ENCODE peak calls at places on chromosomes 1 and 21, in four cellular contexts. O is IMR-90, E is H9, K is mesenchymal stem cell. Z is an unnamed sample.

GRCh38 chr1:226737819-226738420 is 1.2 kb downstream of the ITPKB start:
- DNase-seq in E (peak; percentile 58), O (peak; percentile 43), K (peak; percentile 75), Z (peak; percentile 72)

GRCh38 chr1:234608026-234608719 is 1.8 kb downstream of the IRF2BP2 start:
- DNase-seq in E (peak; percentile 51), O (peak; percentile 96), K (peak; percentile 95), Z (peak; percentile 86)

GRCh38 chr1:181640959-181641358 is 157.6 kb downstream of the CACNA1E start:
- DNase-seq in K (no peak), E (no peak), O (no peak), Z (no peak)

GRCh38 chr1:40305871-40306270 is 11.2 kb downstream of the COL9A2 start:
- DNase-seq in O (no peak), K (no peak), E (no peak), Z (no peak)

GRCh38 chr1:160135051-160135592 is 16.3 kb upstream of the ATP1A4 start:
- DNase-seq in E (no peak), K (no peak), O (no peak), Z (no peak)

GRCh38 chr1:229341811-229342304 is 989 bp downstream of the CCSAP start:
- DNase-seq in O (peak; percentile 24), K (peak; percentile 54), E (no peak), Z (peak; percentile 49)

GRCh38 chr1:230901711-230902110 is 33.4 kb upstream of the C1orf198 start:
- DNase-seq in K (no peak), E (no peak), O (no peak), Z (no peak)

GRCh38 chr21:31479714-31480113 is 135.7 kb upstream of the TIAM1 start:
- DNase-seq in K (no peak), O (no peak), E (no peak), Z (no peak)

GRCh38 chr1:160963521-160963920 is 8.9 kb upstream of the ITLN2 start:
- DNase-seq in E (no peak), K (no peak), O (no peak), Z (no peak)

GRCh38 chr1:234719454-234720258 is 109.7 kb upstream of the IRF2BP2 start:
- DNase-seq in K (no peak), O (no peak), E (peak; percentile 17), Z (no peak)

GRCh38 chr1:89908993-89909436 is 85.9 kb upstream of the ZNF326 start:
- DNase-seq in E (no peak), K (peak; percentile 92), O (peak; percentile 79), Z (no peak)

GRCh38 chr21:34255073-34255472 is 108.7 kb upstream of the KCNE2 start:
- DNase-seq in O (no peak), E (no peak), K (no peak), Z (no peak)

GRCh38 chr1:205542367-205542766 is 37.9 kb downstream of the CDK18 start:
- DNase-seq in O (no peak), E (no peak), K (no peak), Z (no peak)

GRCh38 chr1:110208916-110209650 is 1.0 kb upstream of the KCNC4 start:
- DNase-seq in E (no peak), O (no peak), K (no peak), Z (peak; percentile 57)

GRCh38 chr1:200988693-200989092 is 34.8 kb downstream of the KIF21B start:
- DNase-seq in K (no peak), E (no peak), O (no peak), Z (no peak)

GRCh38 chr1:67535474-67535873 is 105.3 kb upstream of the SERBP1 start:
- DNase-seq in E (peak; percentile 77), K (peak; percentile 76), O (peak; percentile 87), Z (peak; percentile 73)

GRCh38 chr1:94156226-94156625 is 35.3 kb upstream of the ABCA4 start:
- DNase-seq in O (peak; percentile 31), K (no peak), E (no peak), Z (no peak)

GRCh38 chr1:180098242-180098995 is 56.2 kb upstream of the QSOX1 start:
- DNase-seq in K (peak; percentile 95), O (peak; percentile 95), E (no peak), Z (peak; percentile 24)

GRCh38 chr1:52862666-52863458 is 20.3 kb downstream of the ZYG11A start:
- DNase-seq in E (no peak), K (no peak), O (no peak), Z (no peak)

GRCh38 chr1:25679170-25679569 is 62.6 kb downstream of the MAN1C1 start:
- DNase-seq in E (no peak), K (no peak), O (no peak), Z (no peak)

GRCh38 chr1:206685256-206685748 is 597 bp downstream of the MAPKAPK2 start:
- DNase-seq in E (no peak), K (peak; percentile 49), O (peak; percentile 53), Z (no peak)

GRCh38 chr1:5976231-5976630 is 16.0 kb downstream of the NPHP4 start:
- DNase-seq in O (no peak), E (peak; percentile 18), K (no peak), Z (no peak)

GRCh38 chr1:180498594-180498993 is 3.8 kb downstream of the ACBD6 start:
- DNase-seq in K (no peak), O (no peak), E (no peak), Z (peak; percentile 14)

GRCh38 chr1:42359466-42359865 is 21.1 kb upstream of the RIMKLA start:
- DNase-seq in K (no peak), O (no peak), E (no peak), Z (peak; percentile 52)

GRCh38 chr1:185645201-185645640 is 89.0 kb upstream of the HMCN1 start:
- DNase-seq in O (no peak), K (peak; percentile 26), E (no peak), Z (peak; percentile 94)

GRCh38 chr1:165564561-165564960 is 20.8 kb downstream of the LRRC52 start:
- DNase-seq in E (no peak), K (no peak), O (no peak), Z (no peak)

GRCh38 chr1:63691672-63692425 is 82.0 kb upstream of the ROR1 start:
- DNase-seq in E (peak; percentile 58), O (peak; percentile 94), K (peak; percentile 91), Z (peak; percentile 88)

GRCh38 chr1:84385347-84385746 is 12.9 kb upstream of the DNASE2B start:
- DNase-seq in K (no peak), E (no peak), O (no peak), Z (no peak)

GRCh38 chr21:27268290-27268689 is 301.4 kb upstream of the ADAMTS5 start:
- DNase-seq in E (no peak), O (peak; percentile 57), K (no peak), Z (no peak)

GRCh38 chr21:39000496-39000895 is 182.8 kb downstream of the PSMG1 start:
- DNase-seq in K (peak; percentile 18), E (no peak), O (peak; percentile 46), Z (no peak)

GRCh38 chr1:36380003-36380631 is 5.6 kb downstream of the STK40 start:
- DNase-seq in K (no peak), O (no peak), E (no peak), Z (peak; percentile 51)

GRCh38 chr1:206635983-206636354 is 633 bp downstream of the DYRK3 start:
- DNase-seq in K (no peak), O (no peak), E (no peak), Z (no peak)

DNA sequence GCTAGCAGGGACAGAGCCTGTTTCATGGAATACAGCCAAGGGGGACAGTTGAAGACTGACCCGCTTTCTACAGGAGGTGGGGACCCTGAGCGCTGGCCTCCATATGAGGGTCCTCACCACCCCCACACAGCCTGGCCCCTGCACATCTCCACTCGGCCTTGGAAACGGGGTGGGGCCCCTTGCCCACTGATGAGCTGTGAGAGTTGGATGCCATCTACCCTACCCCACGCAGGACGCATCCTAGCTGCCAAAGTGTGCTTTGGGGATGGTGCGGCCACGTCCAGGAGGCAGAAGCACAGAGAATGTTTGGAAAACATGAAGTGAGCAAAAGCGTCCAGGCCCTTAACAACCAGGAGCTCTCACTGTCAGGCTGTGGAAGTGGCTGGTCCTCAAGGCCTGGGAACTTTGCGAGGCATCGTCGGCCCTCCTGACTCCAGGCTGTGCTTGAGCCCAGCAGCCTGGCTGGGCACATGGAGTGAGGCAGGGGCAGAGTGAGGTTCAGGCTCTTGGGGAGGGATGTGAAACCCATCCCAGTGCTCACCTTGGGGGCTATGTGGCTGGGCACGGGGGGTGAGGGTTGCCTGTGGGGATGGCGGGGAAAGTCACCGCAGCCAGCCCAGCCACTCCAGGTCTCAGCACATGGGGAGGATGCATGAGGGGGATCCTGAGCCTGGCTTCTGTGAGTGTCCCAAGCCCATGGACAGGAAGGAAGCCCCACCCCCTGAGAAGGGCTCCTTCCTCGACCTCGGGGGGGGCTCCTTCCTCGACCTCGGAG is 14.8 kb downstream of the ACTRT2 start:
- DNase-seq in E (no peak), K (no peak), O (no peak), Z (no peak)
- H2BK15ac ChIP-seq in E (no peak overlapping the region), K (no peak overlapping the region), O (no peak overlapping the region), Z (no peak overlapping the region)

GRCh38 chr21:45420061-45420521 is 15.1 kb downstream of the COL18A1 start:
- DNase-seq in O (no peak), E (no peak), K (no peak), Z (no peak)
- H3K4ac ChIP-seq in O (no peak overlapping the region), E (no peak overlapping the region), K (no peak overlapping the region), Z (no peak overlapping the region)

DNA sequence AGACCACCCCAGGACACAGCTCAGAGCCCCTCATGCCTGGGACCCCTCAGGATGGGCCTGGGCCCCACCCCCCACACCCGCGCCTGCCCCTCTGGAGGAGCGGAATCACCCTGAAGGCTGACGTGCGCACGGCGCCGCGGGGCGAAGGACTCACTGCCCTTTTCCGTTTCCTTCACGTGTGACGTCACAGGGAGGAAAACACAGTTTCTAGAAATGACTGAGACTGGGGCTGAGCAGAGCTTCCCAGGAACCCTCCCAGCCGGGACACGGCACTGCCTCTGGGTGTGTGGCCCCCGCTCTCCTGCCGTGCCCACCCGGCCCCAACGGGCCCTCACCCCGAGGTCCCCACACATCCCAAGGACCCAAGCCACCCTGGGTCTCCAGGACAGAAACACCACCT is 5.4 kb upstream of the TNFRSF4 start:
- DNase-seq in K (no peak), O (no peak), E (no peak), Z (no peak)
- H4K8ac ChIP-seq in K (no peak overlapping the region), O (no peak overlapping the region), E (no peak overlapping the region), Z (no peak overlapping the region)

DNA sequence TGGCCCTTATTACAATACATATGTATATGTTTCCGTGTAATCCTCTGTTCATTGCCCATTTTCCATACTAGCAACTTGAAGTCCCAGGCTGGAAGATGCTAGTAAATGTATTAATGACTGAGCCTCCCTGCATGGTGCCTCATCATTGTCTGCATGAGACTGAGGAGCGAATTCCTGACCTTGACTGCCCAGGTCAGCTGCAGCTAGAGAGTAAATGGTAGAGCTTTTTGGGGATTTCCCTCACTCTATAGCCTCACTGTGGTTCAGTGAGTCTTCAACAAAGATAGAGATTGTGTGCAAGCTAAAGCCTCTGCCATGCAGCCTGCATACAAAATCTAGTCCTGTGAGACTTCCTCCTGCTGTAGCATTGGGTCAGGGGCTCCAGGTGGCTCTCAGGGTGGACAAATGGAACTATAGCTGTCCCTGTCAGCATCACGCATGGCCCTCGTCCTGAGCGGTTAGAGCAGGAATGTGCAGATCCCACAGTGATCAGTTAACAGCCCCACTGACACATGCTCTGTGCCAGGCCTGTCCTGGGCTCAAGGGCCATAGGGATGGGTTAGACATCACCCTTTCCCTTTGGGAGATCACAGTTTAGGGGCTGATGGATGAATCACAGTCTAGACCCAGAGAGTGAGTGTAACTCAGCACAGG is 741.7 kb downstream of the MATN1 start:
- DNase-seq in E (no peak), K (no peak), O (no peak), Z (no peak)
- H2BK15ac ChIP-seq in E (no peak overlapping the region), K (no peak overlapping the region), O (no peak overlapping the region), Z (no peak overlapping the region)

GRCh38 chr1:91004145-91004544 is 17.7 kb downstream of the ZNF644 start:
- DNase-seq in O (no peak), E (no peak), K (no peak), Z (no peak)

GRCh38 chr1:91006113-91006908 is 15.5 kb downstream of the ZNF644 start:
- DNase-seq in O (no peak), K (no peak), E (no peak), Z (no peak)

GRCh38 chr1:91005285-91005684 is 16.6 kb downstream of the ZNF644 start:
- DNase-seq in K (no peak), O (no peak), E (no peak), Z (no peak)

GRCh38 chr1:91007092-91007491 is 14.7 kb downstream of the ZNF644 start:
- DNase-seq in O (no peak), K (no peak), E (no peak), Z (peak; percentile 42)

GRCh38 chr1:91007827-91008226 is 14.0 kb downstream of the ZNF644 start:
- DNase-seq in K (no peak), E (no peak), O (no peak), Z (peak; percentile 43)
- H3K4ac ChIP-seq in K (no peak overlapping the region), E (no peak overlapping the region), O (no peak overlapping the region), Z (no peak overlapping the region)

Z was measured in mesendoderm.